ENCODE peak calls at places on chromosomes 1 and 21, in six cellular contexts. J is ovary, Q is A549, F is transverse colon, T is esophagus muscularis mucosa, V is Peyer's patch. L is an unnamed sample.
A peak's percentile ranks its signal among the peaks of the same experiment; 100 is the strongest.

GRCh38 chr21:35602811-35603210 is 457.5 kb downstream of the SETD4 start:
- DNase-seq in Q (no peak), J (no peak), F (no peak), V (no peak), T (no peak), L (no peak)

GRCh38 chr1:66270122-66270812 is 263.7 kb upstream of the SGIP1 start:
- DNase-seq in Q (no peak), T (no peak), J (no peak), V (no peak), F (no peak), L (peak; percentile 48)

GRCh38 chr21:45637883-45638282 is 5.6 kb upstream of the PCBP3 start:
- DNase-seq in Q (no peak), T (no peak), F (no peak), V (no peak), J (no peak), L (no peak)

GRCh38 chr21:45129231-45129923 is 55.0 kb downstream of the ADARB1 start:
- DNase-seq in J (peak; percentile 36), T (no peak), Q (no peak), F (no peak), V (no peak), L (no peak)

GRCh38 chr1:180131510-180131909 is 23.2 kb upstream of the QSOX1 start:
- DNase-seq in V (no peak), F (no peak), J (no peak), Q (peak; percentile 24), T (no peak), L (no peak)

GRCh38 chr1:9421533-9421873 is 117.8 kb upstream of the SLC25A33 start:
- DNase-seq in T (no peak), J (no peak), Q (no peak), V (no peak), F (no peak), L (no peak)

GRCh38 chr1:204398197-204399125 is 13.2 kb downstream of the PPP1R15B start:
- DNase-seq in V (peak; percentile 77), F (peak; percentile 88), J (no peak), T (no peak), Q (peak; percentile 93), L (peak; percentile 70)

GRCh38 chr1:42552636-42553035 is 89.5 kb downstream of the CCDC30 start:
- DNase-seq in T (no peak), J (no peak), F (no peak), Q (no peak), V (no peak), L (no peak)

GRCh38 chr1:216723274-216723780 is at the start of gene ESRRG:
- DNase-seq in J (peak; percentile 9), F (peak; percentile 43), T (no peak), V (peak; percentile 62), Q (no peak), L (no peak)

GRCh38 chr1:221724931-221725605 is 16.8 kb downstream of the DUSP10 start:
- DNase-seq in T (peak; percentile 91), Q (no peak), F (peak; percentile 21), J (no peak), V (no peak), L (no peak)

GRCh38 chr1:18949689-18950414 is 6.6 kb downstream of the IFFO2 start:
- DNase-seq in F (no peak), Q (peak; percentile 51), V (no peak), J (no peak), T (no peak), L (no peak)

GRCh38 chr1:241615043-241615974 is 24.9 kb downstream of the CHML start:
- DNase-seq in J (no peak), F (peak; percentile 35), T (no peak), V (peak; percentile 51), Q (peak; percentile 90), L (peak; percentile 76)

GRCh38 chr21:31855180-31855579 is 17.6 kb upstream of the HUNK start:
- DNase-seq in T (no peak), J (no peak), F (no peak), Q (no peak), V (no peak), L (no peak)

GRCh38 chr1:210129092-210129491 is 103.5 kb upstream of the SERTAD4 start:
- DNase-seq in V (no peak), J (no peak), F (no peak), Q (no peak), T (no peak), L (no peak)

GRCh38 chr1:18632711-18633427 is 2.2 kb downstream of the PAX7 start:
- DNase-seq in J (no peak), Q (peak; percentile 16), F (no peak), T (no peak), V (no peak), L (no peak)

GRCh38 chr1:34270181-34270580 is 93.5 kb downstream of the C1orf94 start:
- DNase-seq in Q (no peak), V (no peak), J (no peak), F (no peak), T (no peak), L (no peak)

GRCh38 chr1:37498872-37499617 is 15.5 kb downstream of the MEAF6 start:
- DNase-seq in T (no peak), V (no peak), J (no peak), F (peak; percentile 56), Q (peak; percentile 66), L (no peak)

GRCh38 chr1:53337499-53337898 is 9.6 kb upstream of the LRP8 start:
- DNase-seq in T (peak; percentile 77), V (no peak), J (no peak), F (no peak), Q (no peak), L (no peak)

GRCh38 chr1:171841050-171841910 is at the start of gene DNM3:
- DNase-seq in V (peak; percentile 81), F (peak; percentile 81), Q (peak; percentile 75), T (peak; percentile 94), J (peak; percentile 80), L (peak; percentile 73)
- TF ChIP-seq POLR2A in V (no peak), F (no peak), Q (peak; percentile 95), T (no peak), J (peak; percentile 32), L (no peak)

GRCh38 chr1:46036894-46037596 is 95.4 kb downstream of the PIK3R3 start:
- DNase-seq in J (peak; percentile 78), T (peak; percentile 96), F (peak; percentile 90), V (peak; percentile 90), Q (peak; percentile 71), L (peak; percentile 84)
- TF ChIP-seq POLR2A in J (no peak), T (no peak), F (no peak), V (no peak), Q (no peak), L (no peak)

DNA sequence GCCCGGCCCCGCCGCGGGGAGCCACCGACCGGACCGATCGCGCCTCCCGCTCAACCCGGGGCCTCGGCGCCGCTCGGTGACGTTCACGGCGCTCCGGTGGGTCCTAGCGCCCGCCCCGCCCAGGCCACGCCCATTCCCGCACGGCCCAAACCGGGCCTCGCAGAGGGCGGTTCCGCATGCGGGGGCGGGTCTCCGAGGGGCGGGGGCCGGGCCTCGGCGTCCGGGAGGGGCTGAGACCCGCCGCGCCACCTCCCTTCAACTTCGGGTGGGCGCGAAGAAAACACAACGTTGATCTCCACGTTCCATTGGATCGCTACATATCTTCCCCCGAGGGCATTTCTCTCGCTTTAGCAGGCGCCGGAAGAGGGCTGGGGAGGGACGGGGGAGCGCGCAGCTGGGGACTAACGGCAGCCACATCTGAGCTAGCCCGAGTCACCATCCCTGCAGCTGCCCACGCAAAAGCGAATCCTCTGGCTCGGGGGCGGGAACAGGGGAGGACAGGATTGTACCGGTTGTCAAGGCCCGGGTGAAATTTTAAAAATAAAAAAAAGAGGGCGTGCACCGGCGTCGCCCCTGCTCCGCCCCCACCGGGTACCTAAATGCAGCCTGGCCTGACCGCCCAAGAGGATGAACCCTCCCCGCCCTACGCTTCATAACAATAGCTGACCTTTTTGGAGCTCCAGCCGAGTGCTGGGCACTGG is at the start of gene MAD2L2:
- DNase-seq in J (peak; percentile 85), T (peak; percentile 95), V (peak; percentile 90), F (peak; percentile 90), Q (peak; percentile 73), L (peak; percentile 93)
- TF ChIP-seq POLR2A in J (peak; percentile 76), T (peak; percentile 75), V (no peak), F (peak; percentile 36), Q (no peak), L (peak; percentile 75)

DNA sequence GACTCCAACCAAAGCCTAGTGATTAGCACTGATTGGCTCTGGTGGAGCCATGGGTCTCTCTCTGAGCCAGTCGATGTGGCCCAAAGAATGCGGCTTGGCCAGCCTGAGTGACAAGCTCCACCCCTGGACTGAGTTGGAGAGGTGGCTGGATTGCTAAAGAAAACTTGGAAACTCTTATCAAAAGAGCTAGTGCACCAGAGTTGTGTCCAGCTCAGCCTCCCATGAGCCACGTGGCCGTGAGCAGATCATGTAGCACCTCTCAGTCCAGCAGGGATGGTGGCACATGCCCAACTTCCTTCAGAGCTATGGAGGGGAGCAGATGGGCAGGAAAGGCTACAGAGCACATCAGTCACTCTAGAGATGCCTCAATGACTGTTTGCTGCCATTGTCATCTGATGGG is 142.8 kb upstream of the VAMP3 start:
- DNase-seq in F (no peak), J (no peak), V (no peak), T (no peak), Q (no peak), L (no peak)
- TF ChIP-seq POLR2A in F (no peak), J (no peak), V (no peak), T (no peak), Q (no peak), L (no peak)

DNA sequence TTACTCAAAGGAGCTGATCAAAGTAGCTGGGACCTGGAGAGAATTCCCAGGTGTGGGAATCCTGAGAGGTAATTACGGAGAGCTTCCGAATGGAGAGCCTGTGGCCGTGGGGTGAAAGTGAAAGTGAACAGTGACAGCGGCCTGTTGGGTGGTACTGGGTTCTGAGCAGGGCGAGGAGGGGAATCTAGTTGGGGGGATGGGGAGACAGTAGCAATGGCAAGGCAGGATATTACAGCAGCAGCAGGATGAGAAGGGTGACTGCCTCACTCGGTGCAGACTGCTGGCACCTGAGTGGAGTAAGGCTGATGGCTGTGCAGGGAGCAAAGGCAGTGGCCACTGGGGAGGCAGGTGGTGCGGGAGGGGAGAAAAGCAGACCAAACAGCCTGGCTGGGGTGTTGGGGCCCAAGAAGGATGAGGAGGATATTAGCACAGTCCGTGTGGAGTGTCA is 70.3 kb upstream of the PRDX6 start:
- DNase-seq in Q (no peak), F (peak; percentile 45), V (no peak), J (no peak), T (no peak), L (no peak)
- TF ChIP-seq POLR2A in Q (no peak), F (no peak), V (no peak), J (no peak), T (no peak), L (no peak)

GRCh38 chr21:41390043-41390639 is 28.3 kb downstream of the MX2 start:
- DNase-seq in J (no peak), F (no peak), T (no peak), Q (no peak), V (no peak), L (no peak)
- TF ChIP-seq POLR2A in J (no peak), F (no peak), T (no peak), Q (no peak), V (no peak), L (no peak)

L was measured in right lobe of liver.